ENCODE peak calls at places on chromosomes 3 and 15, in four cellular contexts. V is HepG2, U is SK-N-SH, Y is GM12878. D is an unnamed sample.

GRCh38 chr3:96354742-96355141 is 459.7 kb upstream of the EPHA6 start:
- DNase-seq in V (no peak), U (no peak), Y (no peak), D (no peak)

GRCh38 chr15:37940886-37941285 is 6.4 kb downstream of the TMCO5A start:
- DNase-seq in V (no peak), U (no peak), Y (no peak), D (no peak)

GRCh38 chr15:87753539-87753938 is 503.0 kb downstream of the NTRK3 start:
- DNase-seq in V (no peak), U (no peak), Y (no peak), D (no peak)

GRCh38 chr15:39084683-39085530 is 496.0 kb upstream of the THBS1 start:
- DNase-seq in V (peak), U (peak), Y (no peak), D (no peak)

GRCh38 chr3:131107637-131108433 is 81.2 kb downstream of the NEK11 start:
- DNase-seq in V (peak), U (no peak), Y (no peak), D (no peak)

GRCh38 chr15:99702895-99703602 is 30.2 kb downstream of the LYSMD4 start:
- DNase-seq in V (no peak), U (no peak), Y (no peak), D (no peak)

GRCh38 chr3:72791132-72791531 is 57.1 kb downstream of the SHQ1 start:
- DNase-seq in V (no peak), U (peak), Y (no peak), D (no peak)

GRCh38 chr15:101206173-101206572 is 45.7 kb downstream of the CHSY1 start:
- DNase-seq in V (no peak), U (no peak), Y (no peak), D (no peak)

GRCh38 chr3:72969766-72970165 is 26.8 kb upstream of the PPP4R2 start:
- DNase-seq in V (no peak), U (no peak), Y (no peak), D (no peak)

GRCh38 chr15:66924889-66925288 is 140.5 kb upstream of the SMAD3 start:
- DNase-seq in V (no peak), U (no peak), Y (no peak), D (no peak)

GRCh38 chr3:112143689-112144088 is 10.6 kb upstream of the GCSAM start:
- DNase-seq in V (no peak), U (no peak), Y (no peak), D (no peak)

GRCh38 chr3:112027839-112028238 is 6.7 kb upstream of the TMPRSS7 start:
- DNase-seq in V (no peak), U (no peak), Y (no peak), D (no peak)

GRCh38 chr3:187401861-187402260 is 33.7 kb downstream of the RTP4 start:
- DNase-seq in V (no peak), U (no peak), Y (no peak), D (no peak)

GRCh38 chr15:81133782-81134461 is at the start of gene CFAP161:
- DNase-seq in V (peak), U (peak), Y (no peak), D (peak)

GRCh38 chr3:195123196-195123805 is 147.7 kb downstream of the XXYLT1 start:
- DNase-seq in V (no peak), U (peak), Y (no peak), D (no peak)

GRCh38 chr15:80317389-80318169 is 65.6 kb upstream of the CTXND1 start:
- DNase-seq in V (peak), U (no peak), Y (no peak), D (no peak)

GRCh38 chr3:123287962-123288302 is 86.2 kb downstream of the SEC22A start:
- DNase-seq in V (no peak), U (no peak), Y (no peak), D (no peak)

GRCh38 chr3:161104561-161105551 is at the start of gene B3GALNT1:
- DNase-seq in V (no peak), U (peak), Y (no peak), D (peak)

GRCh38 chr3:114743746-114744145 is 403.3 kb downstream of the ZBTB20 start:
- DNase-seq in V (no peak), U (no peak), Y (no peak), D (no peak)

GRCh38 chr3:36695113-36695768 is 69.1 kb downstream of the DCLK3 start:
- DNase-seq in V (no peak), U (no peak), Y (no peak), D (no peak)

GRCh38 chr3:22475665-22476064 is 724.7 kb upstream of the ZNF385D start:
- DNase-seq in V (no peak), U (no peak), Y (no peak), D (no peak)

GRCh38 chr15:83973816-83974215 is 261.8 kb upstream of the GOLGA6L4 start:
- DNase-seq in V (peak), U (peak), Y (no peak), D (no peak)

GRCh38 chr15:66751579-66751978 is 49.5 kb downstream of the SMAD6 start:
- DNase-seq in V (peak), U (no peak), Y (no peak), D (no peak)

GRCh38 chr15:51629612-51630011 is 7.0 kb upstream of the DMXL2 start:
- DNase-seq in V (no peak), U (no peak), Y (no peak), D (no peak)

GRCh38 chr15:80242132-80242769 is 9.8 kb downstream of the CTXND1 start:
- DNase-seq in V (peak), U (peak), Y (no peak), D (peak)

GRCh38 chr3:114600571-114600970 is 306.7 kb downstream of the TIGIT start:
- DNase-seq in V (no peak), U (no peak), Y (no peak), D (no peak)

GRCh38 chr3:177431525-177432255 is 234.4 kb upstream of the TBL1XR1 start:
- DNase-seq in V (no peak), U (peak), Y (no peak), D (no peak)

GRCh38 chr3:176796371-176796770 is 400.9 kb downstream of the TBL1XR1 start:
- DNase-seq in V (no peak), U (no peak), Y (no peak), D (no peak)

GRCh38 chr3:74844428-74844827 is 230.0 kb upstream of the CNTN3 start:
- DNase-seq in V (no peak), U (no peak), Y (no peak), D (no peak)

GRCh38 chr15:78209646-78210348 is 24.6 kb downstream of the ACSBG1 start:
- DNase-seq in V (no peak), U (no peak), Y (no peak), D (peak)

GRCh38 chr3:126036056-126036549 is 47.8 kb downstream of the SLC41A3 start:
- DNase-seq in V (no peak), U (no peak), Y (no peak), D (no peak)

GRCh38 chr3:58059349-58060321 is 51.4 kb downstream of the FLNB start:
- DNase-seq in V (peak), U (no peak), Y (no peak), D (no peak)

DNA sequence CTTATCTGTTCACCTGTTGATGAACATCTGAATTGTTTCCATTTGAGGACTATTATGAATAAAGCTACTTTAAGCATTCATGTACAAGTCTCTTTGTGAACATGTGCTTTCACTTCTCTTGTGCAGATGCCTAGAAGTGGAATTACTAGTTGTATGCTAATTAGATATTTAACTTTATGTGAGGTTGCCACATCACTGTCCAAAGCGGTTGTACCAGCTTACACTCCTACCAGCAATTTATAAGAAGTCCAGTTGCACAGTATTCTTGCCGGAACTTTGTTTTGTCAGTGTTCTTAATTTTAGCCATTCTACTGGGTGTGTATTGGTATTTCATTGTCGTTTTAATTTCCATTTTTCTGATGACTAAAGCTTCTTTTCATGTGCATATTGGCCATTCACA is 29.1 kb downstream of the SEMA3G start:
- DNase-seq in V (no peak), U (no peak), Y (no peak), D (no peak)
- TF ChIP-seq TCF12 in V (no peak), U (no peak), Y (no peak), D (no peak)

GRCh38 chr3:197298858-197299854 is 744 bp upstream of the DLG1 start:
- DNase-seq in V (peak), U (peak), Y (no peak), D (peak)
- TF ChIP-seq TCF12 in V (peak), U (no peak), Y (peak), D (no peak)

DNA sequence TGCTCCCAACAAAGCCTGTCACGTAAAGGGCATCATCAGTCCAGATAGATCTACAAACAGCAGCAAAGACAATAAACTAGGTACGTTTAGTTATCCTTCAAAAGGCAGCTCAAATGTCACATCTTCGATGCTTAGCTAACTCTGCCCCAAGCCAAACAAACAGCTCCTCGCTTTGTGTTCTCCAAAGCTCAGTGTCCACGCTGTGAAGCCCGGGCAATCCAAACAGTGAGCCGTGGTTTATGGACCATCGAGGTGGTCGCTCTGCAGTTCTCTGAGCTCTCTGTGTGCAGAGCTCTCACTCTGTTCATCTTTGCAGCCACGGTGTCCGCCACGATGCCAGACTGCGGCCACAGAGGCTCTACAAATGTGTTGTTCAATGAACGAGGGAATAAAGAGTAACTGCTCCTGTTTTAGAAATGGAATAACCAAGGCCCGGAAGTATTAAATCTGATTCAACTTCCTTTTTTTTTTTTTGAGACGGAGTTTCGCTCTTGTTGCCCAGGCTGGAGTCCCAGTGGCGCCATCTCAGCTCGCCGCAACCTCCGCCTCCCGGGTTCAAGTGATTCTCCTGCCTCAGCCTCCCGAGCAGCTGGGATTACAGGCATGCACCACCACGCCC is 117.2 kb upstream of the FAM174B start:
- DNase-seq in V (peak), U (no peak), Y (no peak), D (no peak)
- TF ChIP-seq TCF12 in V (no peak), U (no peak), Y (no peak), D (no peak)

DNA sequence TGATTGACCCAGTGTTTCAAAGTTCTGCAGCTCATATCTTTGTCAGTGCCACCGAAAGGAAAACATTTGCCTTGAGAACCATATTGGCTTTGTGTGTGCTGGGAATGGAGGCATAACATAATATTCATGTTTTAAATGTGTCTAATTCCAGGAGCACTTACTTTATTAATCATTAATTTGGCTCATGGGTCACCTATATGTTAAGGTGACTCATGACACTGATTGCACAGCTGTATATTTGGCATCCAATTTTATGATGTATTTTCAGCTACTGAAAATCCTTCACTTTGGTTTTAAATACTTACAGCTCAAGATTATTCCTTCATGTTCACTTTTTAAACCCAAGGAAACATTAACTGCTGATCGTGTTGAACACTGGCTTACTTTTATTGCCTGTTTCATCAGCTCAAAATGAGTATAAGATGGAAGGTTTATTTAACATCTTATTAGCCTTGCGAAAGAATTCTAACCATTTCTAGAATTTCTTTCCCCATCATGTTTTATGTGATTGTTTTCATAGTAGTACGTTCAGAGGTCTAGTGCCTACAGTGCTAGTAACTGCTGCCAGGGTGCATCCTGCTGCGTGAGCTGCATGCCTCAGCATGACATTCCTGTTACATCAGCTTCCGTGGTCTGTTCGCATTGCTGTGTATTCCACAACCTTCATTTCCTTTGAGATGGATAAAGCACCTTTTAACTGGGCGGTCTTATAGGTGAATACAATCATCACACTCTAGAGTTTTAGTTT is 63.7 kb downstream of the LRCH3 start:
- DNase-seq in V (no peak), U (no peak), Y (no peak), D (no peak)
- TF ChIP-seq TCF12 in V (no peak), U (no peak), Y (no peak), D (peak)

DNA sequence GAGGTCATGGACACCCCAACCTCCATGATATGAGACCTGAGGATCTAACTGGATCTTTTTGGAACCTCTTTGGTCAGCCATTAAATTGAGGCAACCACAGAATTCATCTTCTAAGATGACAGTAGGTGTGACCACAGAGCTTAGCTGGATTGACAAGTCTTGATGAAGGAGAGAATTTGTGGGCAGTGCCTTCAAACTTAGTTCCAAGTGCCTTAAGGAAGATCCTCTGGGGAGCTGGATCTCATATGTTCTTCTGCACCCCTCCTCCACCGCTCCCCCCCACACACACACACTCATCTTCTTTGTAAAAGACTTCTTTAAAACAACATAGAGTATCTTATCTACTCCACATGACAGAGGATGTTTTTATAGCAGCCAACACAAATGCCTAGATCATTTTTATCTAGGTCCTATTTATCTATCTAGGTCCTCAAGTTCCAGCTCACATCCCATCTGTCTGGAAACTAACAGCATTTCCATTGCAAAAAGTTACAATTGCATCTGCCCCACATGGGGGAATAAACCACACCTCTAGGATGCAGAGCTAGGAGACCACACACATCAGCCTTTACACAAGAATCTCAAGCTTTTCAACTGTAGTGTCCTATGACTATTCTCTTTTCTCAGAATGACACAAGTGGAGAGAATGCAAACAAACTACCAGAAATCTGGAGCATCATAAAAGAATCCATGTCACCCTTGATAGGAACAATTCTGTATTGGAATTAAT is 37.4 kb downstream of the WWTR1 start:
- DNase-seq in V (no peak), U (no peak), Y (no peak), D (no peak)
- TF ChIP-seq TCF12 in V (no peak), U (no peak), Y (no peak), D (no peak)

GRCh38 chr15:65066635-65067333 is 1.0 kb downstream of the RASL12 start:
- DNase-seq in V (no peak), U (no peak), Y (no peak), D (no peak)

GRCh38 chr15:65069179-65069578 is 1.4 kb upstream of the RASL12 start:
- DNase-seq in V (no peak), U (no peak), Y (no peak), D (no peak)

GRCh38 chr15:65068436-65068835 is 645 bp upstream of the RASL12 start:
- DNase-seq in V (no peak), U (no peak), Y (no peak), D (no peak)

GRCh38 chr15:65067334-65067644 is 502 bp downstream of the RASL12 start:
- DNase-seq in V (no peak), U (no peak), Y (no peak), D (no peak)

DNA sequence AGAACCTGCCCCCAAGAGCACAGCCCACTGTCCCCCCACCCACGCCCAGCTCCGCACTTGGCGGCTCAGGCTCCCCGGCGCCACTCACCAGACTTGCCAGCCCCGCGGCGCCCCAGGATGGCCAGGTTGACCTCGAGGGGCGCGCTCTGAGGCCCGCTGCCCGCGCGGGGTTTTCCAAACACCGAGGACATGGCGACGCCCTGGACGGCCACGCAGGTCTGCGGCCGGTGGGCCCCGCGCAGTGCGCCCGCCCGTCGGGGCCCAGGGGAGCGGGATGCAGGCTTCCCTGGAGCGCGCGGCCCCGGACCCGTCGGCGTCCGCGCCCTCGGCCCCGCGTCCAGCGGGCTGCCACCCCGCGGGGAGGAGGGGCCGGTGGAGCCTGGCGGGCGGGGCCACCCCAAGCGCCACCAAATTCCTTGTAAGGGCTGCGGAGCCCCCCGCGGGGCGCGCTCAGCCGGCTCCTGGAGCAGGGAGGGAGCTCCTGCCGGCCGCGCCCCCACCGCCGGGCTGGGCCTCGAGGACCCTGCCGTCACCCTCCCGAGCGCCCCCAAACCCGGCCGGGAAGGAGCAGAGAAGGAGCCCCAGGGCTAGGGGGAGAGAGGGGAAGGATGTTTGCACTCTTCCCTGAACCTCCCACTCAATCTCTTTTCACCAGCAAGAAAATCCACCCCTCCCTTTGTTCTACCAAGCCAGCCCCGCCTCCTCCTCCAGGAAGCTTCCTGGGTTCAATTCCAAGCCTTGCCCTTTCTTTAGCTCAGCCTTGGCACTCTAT is at the start of gene RASL12:
- DNase-seq in V (no peak), U (peak), Y (no peak), D (no peak)
- TF ChIP-seq TCF12 in V (no peak), U (no peak), Y (no peak), D (no peak)

DNA sequence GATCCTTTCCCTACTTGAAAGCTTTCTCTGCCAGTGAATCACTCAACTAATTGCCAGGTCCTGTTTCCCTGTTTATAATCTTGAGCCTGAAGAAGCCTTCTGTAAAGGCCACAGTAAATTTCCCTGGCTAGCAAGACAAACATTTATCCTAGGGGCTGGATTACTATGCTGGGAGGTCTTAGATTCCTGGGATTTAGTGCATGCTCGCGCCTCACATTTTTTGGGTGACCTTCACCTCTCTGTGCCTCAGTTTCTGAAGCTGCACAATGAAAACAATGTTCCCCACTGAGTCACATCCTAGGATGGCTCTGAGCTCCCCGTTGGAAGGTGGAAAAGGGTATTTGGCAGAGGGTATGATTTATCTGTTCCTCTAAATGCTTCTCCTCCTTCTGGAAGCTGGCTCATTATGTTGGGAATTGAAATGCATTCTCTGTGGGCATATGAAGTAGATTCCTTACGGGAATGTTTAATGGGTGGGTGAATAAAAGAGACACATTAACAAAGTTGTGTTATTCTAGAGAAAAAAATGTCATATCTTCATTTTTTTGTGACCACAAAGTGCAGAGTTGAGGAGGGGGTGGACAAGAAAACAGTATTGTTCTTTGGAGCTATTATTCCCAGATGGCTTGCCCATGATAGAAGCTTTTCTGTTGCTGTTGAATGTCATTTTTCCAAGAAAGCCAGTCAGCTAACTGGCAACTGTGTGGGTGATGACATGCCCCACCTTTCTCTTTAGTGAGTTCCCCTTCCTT is 32.4 kb downstream of the LSM3 start:
- DNase-seq in V (no peak), U (no peak), Y (no peak), D (no peak)
- TF ChIP-seq TCF12 in V (no peak), U (peak), Y (no peak), D (no peak)

D was measured in H1.